ENCODE peak calls at places on chromosomes 6 and 20, in six cellular contexts. G is A549, R is anterior cingulate cortex, T is iris pigment epithelial cell, D is AG09309, W is Kasumi-1. C is an unnamed sample.
A peak's percentile ranks its signal among the peaks of the same experiment; 100 is the strongest.

GRCh38 chr6:71404145-71404966 is 115.7 kb downstream of the OGFRL1 start:
- DNase-seq in G (no peak), R (no peak), T (peak; percentile 88), D (no peak), W (no peak), C (peak; percentile 76)

GRCh38 chr20:39745380-39745779 is 783.2 kb downstream of the DHX35 start:
- DNase-seq in G (no peak), R (no peak), T (no peak), D (no peak), W (no peak), C (no peak)

GRCh38 chr20:63536997-63537524 is at the start of gene PTK6:
- DNase-seq in G (peak; percentile 87), R (no peak), T (no peak), D (no peak), W (no peak), C (peak; percentile 69)

GRCh38 chr20:33753763-33754162 is 22.0 kb downstream of the ZNF341 start:
- DNase-seq in G (no peak), R (no peak), T (peak; percentile 59), D (no peak), W (no peak), C (peak; percentile 53)

GRCh38 chr6:142380626-142381025 is 78.8 kb downstream of the ADGRG6 start:
- DNase-seq in G (no peak), R (no peak), T (no peak), D (no peak), W (peak; percentile 9), C (no peak)

GRCh38 chr6:47934023-47934422 is 152.2 kb downstream of the OPN5 start:
- DNase-seq in G (no peak), R (no peak), T (no peak), D (no peak), W (peak; percentile 56), C (no peak)

GRCh38 chr6:145273136-145273535 is 462.2 kb downstream of the EPM2A start:
- DNase-seq in G (no peak), R (no peak), T (no peak), D (no peak), W (no peak), C (no peak)

GRCh38 chr6:136541395-136541794 is 8.8 kb downstream of the MAP7 start:
- DNase-seq in G (no peak), R (no peak), T (no peak), D (no peak), W (no peak), C (no peak)

GRCh38 chr6:37940074-37940847 is 120.7 kb downstream of the ZFAND3 start:
- DNase-seq in G (no peak), R (no peak), T (peak; percentile 83), D (no peak), W (peak; percentile 49), C (no peak)

GRCh38 chr20:62768815-62769287 is 27.4 kb upstream of the MRGBP start:
- DNase-seq in G (no peak), R (peak; percentile 42), T (peak; percentile 39), D (peak; percentile 14), W (no peak), C (no peak)

GRCh38 chr20:57241592-57241991 is 24.8 kb downstream of the BMP7 start:
- DNase-seq in G (no peak), R (no peak), T (no peak), D (no peak), W (no peak), C (no peak)

GRCh38 chr6:135066806-135067205 is 12.2 kb upstream of the HBS1L start:
- DNase-seq in G (no peak), R (no peak), T (no peak), D (no peak), W (no peak), C (no peak)